ENCODE peak calls at places on chromosomes 7 and 10, in nine cellular contexts. D is upper lobe of left lung, Y is tibial nerve, E is A549, K is sigmoid colon, R is H1, Z is HepG2, P is ovary, T is stomach. Q is an unnamed sample.

GRCh38 chr10:110859947-110860376 is 11.8 kb upstream of the PDCD4 start:
- DNase-seq in D (peak; percentile 49), Y (no peak), E (no peak), K (peak; percentile 67), R (no peak), Z (no peak), P (no peak), T (no peak), Q (no peak)

GRCh38 chr10:92240289-92241157 is 50.4 kb downstream of the CPEB3 start:
- DNase-seq in D (peak; percentile 75), Y (peak; percentile 37), E (peak; percentile 76), K (peak; percentile 81), R (peak; percentile 47), Z (peak; percentile 75), P (peak; percentile 48), T (peak; percentile 70), Q (peak; percentile 53)

GRCh38 chr10:66783296-66783695 is 142.5 kb upstream of the LRRTM3 start:
- DNase-seq in D (no peak), Y (no peak), E (no peak), K (no peak), R (no peak), Z (no peak), P (no peak), T (no peak), Q (no peak)

GRCh38 chr10:132185601-132186487 is 904 bp upstream of the DPYSL4 start:
- DNase-seq in D (no peak), Y (no peak), E (no peak), K (no peak), R (peak; percentile 70), Z (no peak), P (peak; percentile 69), T (peak; percentile 60), Q (no peak)

GRCh38 chr10:110456046-110456445 is 41.7 kb upstream of the DUSP5 start:
- DNase-seq in D (peak; percentile 19), Y (no peak), E (no peak), K (peak; percentile 36), R (no peak), Z (no peak), P (no peak), T (peak; percentile 36), Q (no peak)

GRCh38 chr7:69837387-69838068 is 239.3 kb downstream of the AUTS2 start:
- DNase-seq in D (no peak), Y (no peak), E (no peak), K (no peak), R (no peak), Z (no peak), P (no peak), T (no peak), Q (no peak)

GRCh38 chr10:124742418-124743187 is 1.6 kb downstream of the FAM53B start:
- DNase-seq in D (no peak), Y (no peak), E (peak; percentile 54), K (peak; percentile 78), R (no peak), Z (peak; percentile 57), P (no peak), T (no peak), Q (no peak)

GRCh38 chr10:132104062-132104461 is 38.3 kb downstream of the JAKMIP3 start:
- DNase-seq in D (peak; percentile 12), Y (no peak), E (no peak), K (no peak), R (no peak), Z (no peak), P (no peak), T (peak; percentile 17), Q (no peak)

GRCh38 chr7:22601812-22602568 is 102.0 kb upstream of the STEAP1B start:
- DNase-seq in D (no peak), Y (no peak), E (no peak), K (no peak), R (no peak), Z (no peak), P (no peak), T (no peak), Q (no peak)

GRCh38 chr10:58385784-58386112 is 538 bp downstream of the TFAM start:
- DNase-seq in D (peak; percentile 47), Y (no peak), E (peak; percentile 38), K (no peak), R (no peak), Z (peak; percentile 2), P (no peak), T (peak; percentile 35), Q (no peak)

GRCh38 chr10:132449826-132450211 is 52.8 kb downstream of the PWWP2B start:
- DNase-seq in D (no peak), Y (no peak), E (no peak), K (no peak), R (no peak), Z (no peak), P (no peak), T (no peak), Q (no peak)

GRCh38 chr10:106727170-106727569 is 437.3 kb downstream of the SORCS1 start:
- DNase-seq in D (no peak), Y (no peak), E (no peak), K (no peak), R (no peak), Z (no peak), P (no peak), T (no peak), Q (no peak)

GRCh38 chr10:106728232-106728631 is 436.3 kb downstream of the SORCS1 start:
- DNase-seq in D (no peak), Y (no peak), E (no peak), K (no peak), R (no peak), Z (no peak), P (no peak), T (no peak), Q (no peak)

GRCh38 chr10:106722524-106722923 is 442.0 kb downstream of the SORCS1 start:
- DNase-seq in D (no peak), Y (no peak), E (no peak), K (no peak), R (no peak), Z (no peak), P (no peak), T (no peak), Q (no peak)
- TF ChIP-seq EP300 in D (no peak), Y (no peak), E (no peak), K (no peak), R (no peak), Z (no peak), P (no peak), T (no peak), Q (no peak)

GRCh38 chr10:130928306-130928705 is 383.2 kb downstream of the TCERG1L start:
- DNase-seq in D (no peak), Y (no peak), E (no peak), K (no peak), R (no peak), Z (no peak), P (no peak), T (no peak), Q (no peak)
- TF ChIP-seq EP300 in D (no peak), Y (no peak), E (no peak), K (no peak), R (no peak), Z (no peak), P (no peak), T (no peak), Q (no peak)

GRCh38 chr7:129719980-129720732 is 108.6 kb downstream of the NRF1 start:
- DNase-seq in D (no peak), Y (no peak), E (no peak), K (no peak), R (no peak), Z (peak; percentile 53), P (no peak), T (no peak), Q (no peak)
- TF ChIP-seq EP300 in D (no peak), Y (no peak), E (no peak), K (no peak), R (no peak), Z (no peak), P (no peak), T (no peak), Q (no peak)

GRCh38 chr10:77230194-77230593 is 407.4 kb downstream of the KCNMA1 start:
- DNase-seq in D (no peak), Y (no peak), E (no peak), K (no peak), R (no peak), Z (no peak), P (no peak), T (no peak), Q (no peak)
- TF ChIP-seq EP300 in D (no peak), Y (no peak), E (no peak), K (no peak), R (no peak), Z (no peak), P (no peak), T (no peak), Q (no peak)

Q was measured in GM12878.